ENCODE peak calls at places on chromosomes 5 and 9, in seven cellular contexts. W is amniotic stem cell; C is stimulated activated CD4-positive, alpha-beta T cell treated with anti-CD3 and anti-CD28 coated beads, Interleukin-1b, Interleukin-23, amount 100 ng/mL, for 4 hours; X is HCEC 1CT; G is GM12891; P is MG63; F is GM04504. B is an unnamed sample.

GRCh38 chr5:174239718-174240117 is 194.2 kb downstream of the NSG2 start:
- DNase-seq in G (no peak), C (no peak), X (no peak), P (peak), W (no peak), F (no peak), B (no peak)

GRCh38 chr5:148961261-148962199 is 101.3 kb downstream of the SH3TC2 start:
- DNase-seq in X (peak), W (no peak), C (no peak), F (no peak), P (peak), G (no peak), B (no peak)

GRCh38 chr9:127974002-127974768 is 6.6 kb downstream of the EEIG1 start:
- DNase-seq in W (no peak), C (no peak), X (no peak), F (no peak), G (no peak), P (peak), B (no peak)

GRCh38 chr5:42349163-42349562 is 74.1 kb upstream of the GHR start:
- DNase-seq in W (no peak), X (no peak), F (no peak), C (no peak), P (no peak), G (no peak), B (no peak)

GRCh38 chr9:24293391-24293790 is 252.3 kb downstream of the IZUMO3 start:
- DNase-seq in P (no peak), G (no peak), X (no peak), W (no peak), F (no peak), C (no peak), B (no peak)

GRCh38 chr9:92682269-92682668 is 12.3 kb upstream of the IPPK start:
- DNase-seq in P (no peak), C (no peak), G (no peak), X (no peak), W (no peak), F (no peak), B (no peak)

GRCh38 chr9:113638916-113639315 is 175.4 kb downstream of the RGS3 start:
- DNase-seq in F (no peak), X (no peak), C (no peak), G (no peak), P (no peak), W (no peak), B (no peak)

GRCh38 chr5:167642779-167643517 is 648.5 kb upstream of the WWC1 start:
- DNase-seq in W (peak), F (peak), X (peak), P (peak), G (no peak), C (no peak), B (peak)

GRCh38 chr5:95832664-95833063 is 10.1 kb upstream of the GLRX start:
- DNase-seq in W (no peak), X (no peak), C (no peak), P (no peak), F (no peak), G (no peak), B (no peak)

GRCh38 chr9:31916591-31917223 is 467.7 kb upstream of the ACO1 start:
- DNase-seq in G (no peak), F (no peak), X (no peak), P (no peak), W (no peak), C (no peak), B (no peak)

GRCh38 chr9:93299418-93300174 is 115.7 kb downstream of the WNK2 start:
- DNase-seq in W (no peak), X (no peak), C (no peak), P (no peak), G (no peak), F (no peak), B (no peak)

GRCh38 chr9:693460-694390 is 147.8 kb upstream of the DMRT1 start:
- DNase-seq in G (no peak), F (peak), X (peak), W (peak), P (peak), C (no peak), B (no peak)

GRCh38 chr9:134891016-134891589 is 10.5 kb downstream of the FCN2 start:
- DNase-seq in P (peak), G (no peak), X (no peak), F (no peak), W (no peak), C (no peak), B (no peak)

GRCh38 chr5:36584009-36584875 is 22.2 kb upstream of the SLC1A3 start:
- DNase-seq in C (no peak), X (no peak), F (no peak), P (no peak), G (no peak), W (no peak), B (no peak)

GRCh38 chr9:109441296-109441695 is 56.8 kb downstream of the PTPN3 start:
- DNase-seq in C (no peak), X (no peak), G (no peak), F (no peak), P (no peak), W (no peak), B (no peak)

GRCh38 chr9:78831726-78832125 is 534.8 kb downstream of the PSAT1 start:
- DNase-seq in W (no peak), C (no peak), X (no peak), F (no peak), G (no peak), P (no peak), B (no peak)

B was measured in HFF-Myc.